ENCODE peak calls at places on chromosomes 16 and 17, in four cellular contexts. V is nucleus accumbens; X is CD4-positive, alpha-beta T cell; T is KBM-7. O is an unnamed sample.
A peak's percentile ranks its signal among the peaks of the same experiment; 100 is the strongest.

GRCh38 chr16:4329354-4329775 is 13.5 kb downstream of the GLIS2 start:
- DNase-seq in T (no peak), X (no peak), V (no peak), O (no peak)

GRCh38 chr16:30588651-30589050 is 3.2 kb upstream of the ZNF785 start:
- DNase-seq in V (no peak), T (no peak), X (no peak), O (no peak)

GRCh38 chr17:1979182-1979980 is 45.8 kb downstream of the RTN4RL1 start:
- DNase-seq in T (no peak), V (no peak), X (no peak), O (no peak)

GRCh38 chr17:34651267-34651955 is 72.0 kb downstream of the TMEM132E start:
- DNase-seq in V (no peak), T (no peak), X (no peak), O (no peak)

GRCh38 chr16:3187798-3188674 is at the start of gene OR1F1:
- DNase-seq in X (no peak), T (no peak), V (no peak), O (no peak)

GRCh38 chr16:78607465-78607864 is 508.0 kb downstream of the WWOX start:
- DNase-seq in V (no peak), X (no peak), T (no peak), O (no peak)

GRCh38 chr16:19008245-19008644 is 24.5 kb downstream of the TMC7 start:
- DNase-seq in X (no peak), V (no peak), T (no peak), O (no peak)

GRCh38 chr17:30113213-30113612 is 3.4 kb upstream of the NSRP1 start:
- DNase-seq in X (no peak), V (no peak), T (no peak), O (no peak)

GRCh38 chr16:88922114-88922825 is 54.7 kb downstream of the CBFA2T3 start:
- DNase-seq in T (peak; percentile 44), X (no peak), V (no peak), O (no peak)

GRCh38 chr17:31570231-31570630 is 178.8 kb downstream of the RAB11FIP4 start:
- DNase-seq in V (no peak), T (no peak), X (no peak), O (no peak)

GRCh38 chr17:74429604-74430384 is 2.1 kb upstream of the GPRC5C start:
- DNase-seq in V (no peak), X (no peak), T (peak; percentile 69), O (no peak)

GRCh38 chr16:75219838-75220237 is 1.1 kb downstream of the CTRB1 start:
- DNase-seq in X (no peak), V (no peak), T (no peak), O (no peak)

GRCh38 chr16:11679941-11680911 is 12.0 kb downstream of the SNN start:
- DNase-seq in X (no peak), V (no peak), T (no peak), O (no peak)

GRCh38 chr17:16934836-16935235 is 37.1 kb downstream of the TNFRSF13B start:
- DNase-seq in T (no peak), X (no peak), V (no peak), O (no peak)

GRCh38 chr16:67861877-67862276 is 11.0 kb upstream of the EDC4 start:
- DNase-seq in X (no peak), T (no peak), V (no peak), O (no peak)

GRCh38 chr16:68310441-68311315 is at the start of the genes PRMT7 and SLC7A6OS:
- DNase-seq in T (peak; percentile 96), X (peak; percentile 89), V (peak; percentile 88), O (peak; percentile 84)

GRCh38 chr16:129075-129474 is 9.4 kb downstream of the NPRL3 start:
- DNase-seq in V (no peak), X (no peak), T (no peak), O (no peak)

GRCh38 chr17:39739020-39739884 is 1.5 kb downstream of the GRB7 start:
- DNase-seq in T (no peak), X (no peak), V (no peak), O (no peak)

GRCh38 chr17:58527949-58528348 is 13.5 kb upstream of the MTMR4 start:
- DNase-seq in X (no peak), V (peak; percentile 60), T (no peak), O (no peak)

GRCh38 chr16:30967795-30968194 is 10.2 kb downstream of the SETD1A start:
- DNase-seq in X (no peak), T (no peak), V (no peak), O (no peak)

GRCh38 chr16:85546585-85547447 is 66.3 kb upstream of the GSE1 start:
- DNase-seq in X (no peak), T (no peak), V (no peak), O (no peak)

GRCh38 chr17:77217566-77217965 is 76.8 kb downstream of the SEC14L1 start:
- DNase-seq in V (no peak), T (no peak), X (no peak), O (no peak)

GRCh38 chr17:79023886-79024771 is at the start of gene C1QTNF1:
- DNase-seq in X (no peak), V (no peak), T (peak; percentile 39), O (no peak)

GRCh38 chr17:7684856-7685532 is 2.3 kb downstream of the TP53 start:
- DNase-seq in V (no peak), X (no peak), T (no peak), O (no peak)

GRCh38 chr16:74718140-74718539 is 17.5 kb upstream of the MLKL start:
- DNase-seq in V (no peak), T (no peak), X (no peak), O (no peak)

GRCh38 chr16:69741951-69742904 is 12.5 kb downstream of the NOB1 start:
- DNase-seq in T (no peak), V (no peak), X (no peak), O (no peak)

GRCh38 chr17:37671813-37672544 is 28.7 kb upstream of the DDX52 start:
- DNase-seq in T (no peak), X (no peak), V (no peak), O (no peak)

GRCh38 chr16:75064403-75065148 is 52.0 kb downstream of the LDHD start:
- DNase-seq in T (peak; percentile 98), V (no peak), X (no peak), O (no peak)

GRCh38 chr16:85399583-85400284 is 213.4 kb upstream of the GSE1 start:
- DNase-seq in X (no peak), T (peak; percentile 58), V (no peak), O (no peak)

GRCh38 chr16:85256190-85256739 is 144.0 kb upstream of the CIBAR2 start:
- DNase-seq in V (no peak), X (no peak), T (no peak), O (no peak)

GRCh38 chr17:38919316-38920078 is 5.9 kb upstream of the LASP1NB start:
- DNase-seq in V (no peak), X (no peak), T (no peak), O (no peak)

GRCh38 chr16:78392585-78393195 is 293.2 kb downstream of the WWOX start:
- DNase-seq in V (no peak), T (no peak), X (no peak), O (no peak)